ENCODE peak calls at places on chromosomes 4 and X, in nine cellular contexts. S, Z, Y, L, W, K, B, G and T are unnamed samples.

GRCh38 chr4:891747-892146 is 40.4 kb downstream of the GAK start:
- DNase-seq in Z (no peak), Y (peak), L (no peak), K (no peak), W (no peak), S (no peak), B (no peak), G (peak), T (no peak)

GRCh38 chrX:49844622-49845021 is 15.5 kb downstream of the PAGE4 start:
- DNase-seq in W (no peak), S (no peak), Y (no peak), G (no peak), B (no peak), K (no peak), Z (no peak), L (no peak), T (no peak)

GRCh38 chrX:153773218-153773611 is 7.6 kb upstream of the SRPK3 start:
- DNase-seq in S (no peak), K (no peak), Z (no peak), Y (no peak), L (no peak), W (no peak), G (no peak), B (no peak), T (no peak)

GRCh38 chr4:66991521-66991920 is 553.8 kb downstream of the CENPC start:
- DNase-seq in Z (peak), W (no peak), S (no peak), B (no peak), L (no peak), K (no peak), G (no peak), Y (no peak), T (no peak)

GRCh38 chr4:85499573-85499972 is 24.6 kb downstream of the ARHGAP24 start:
- DNase-seq in S (no peak), G (no peak), B (no peak), W (no peak), K (no peak), L (no peak), Y (no peak), Z (no peak), T (no peak)

GRCh38 chr4:49000806-49001205 is 14.7 kb downstream of the CWH43 start:
- DNase-seq in W (no peak), K (no peak), Y (no peak), G (no peak), L (no peak), S (no peak), Z (no peak), B (no peak), T (no peak)

GRCh38 chr4:68348577-68348976 is 1.3 kb downstream of the YTHDC1 start:
- DNase-seq in B (no peak), K (no peak), G (no peak), S (no peak), Z (no peak), Y (no peak), L (no peak), W (no peak), T (no peak)

GRCh38 chr4:99149620-99150019 is 5.5 kb upstream of the ADH4 start:
- DNase-seq in K (no peak), L (no peak), Y (no peak), G (no peak), Z (no peak), B (no peak), S (no peak), W (no peak), T (no peak)

GRCh38 chr4:102717448-102718092 is 43.2 kb downstream of the MANBA start:
- DNase-seq in B (no peak), L (peak), S (no peak), Z (peak), W (no peak), Y (no peak), K (no peak), G (peak), T (no peak)

GRCh38 chr4:177699365-177700213 is 257.4 kb upstream of the AGA start:
- DNase-seq in L (no peak), B (no peak), Z (peak), Y (no peak), S (no peak), G (peak), K (peak), W (no peak), T (no peak)

GRCh38 chrX:53599781-53600396 is 86.6 kb downstream of the HUWE1 start:
- DNase-seq in Z (peak), Y (no peak), K (peak), G (no peak), B (no peak), W (no peak), S (no peak), L (no peak), T (no peak)

GRCh38 chr4:154566639-154567204 is 3.9 kb downstream of the FGB start:
- DNase-seq in Y (no peak), B (no peak), K (peak), G (peak), W (no peak), Z (no peak), L (no peak), S (no peak), T (no peak)

GRCh38 chr4:11700751-11701226 is 272.1 kb upstream of the HS3ST1 start:
- DNase-seq in S (no peak), B (no peak), G (peak), L (no peak), W (no peak), K (peak), Y (no peak), Z (peak), T (no peak)

GRCh38 chr4:83850435-83850834 is 314.5 kb downstream of the GPAT3 start:
- DNase-seq in K (peak), Z (peak), B (no peak), Y (no peak), W (no peak), G (peak), S (no peak), L (no peak), T (no peak)

GRCh38 chr4:22385615-22386014 is 130.3 kb downstream of the ADGRA3 start:
- DNase-seq in L (no peak), Y (no peak), B (no peak), K (peak), W (no peak), G (peak), S (no peak), Z (peak), T (peak)

GRCh38 chrX:107537815-107538214 is 88.4 kb downstream of the FRMPD3 start:
- DNase-seq in B (no peak), Y (peak), W (peak), K (peak), L (no peak), G (peak), Z (peak), S (peak), T (no peak)

GRCh38 chr4:128558896-128559669 is 250.4 kb upstream of the JADE1 start:
- DNase-seq in Z (peak), K (peak), S (no peak), W (no peak), G (peak), L (no peak), B (no peak), Y (no peak), T (peak)